ENCODE peak calls at places on chromosomes 5 and 9, in five cellular contexts. T is IMR-90, J is SJSA1, K is lung, F is uterus. L is an unnamed sample.

GRCh38 chr5:25713259-25713658 is 1068.5 kb upstream of the CDH10 start:
- DNase-seq in T (no peak), J (no peak), K (no peak), F (no peak), L (no peak)

GRCh38 chr5:32866138-32866537 is 155.0 kb downstream of the NPR3 start:
- DNase-seq in T (no peak), J (no peak), K (no peak), F (no peak), L (no peak)

GRCh38 chr5:116320486-116320885 is 235.7 kb downstream of the COMMD10 start:
- DNase-seq in T (peak; percentile 46), J (no peak), K (no peak), F (no peak), L (no peak)

GRCh38 chr5:74262810-74263209 is 377.7 kb downstream of the ENC1 start:
- DNase-seq in T (no peak), J (no peak), K (no peak), F (no peak), L (no peak)

GRCh38 chr5:6633469-6634326 is 458 bp downstream of the SRD5A1 start:
- DNase-seq in T (peak; percentile 22), J (peak; percentile 65), K (peak; percentile 41), F (no peak), L (no peak)

GRCh38 chr5:150632305-150633160 is 7.9 kb upstream of the SYNPO start:
- DNase-seq in T (peak; percentile 87), J (peak; percentile 96), K (no peak), F (no peak), L (no peak)

GRCh38 chr5:9776525-9776924 is 146.4 kb upstream of the TAS2R1 start:
- DNase-seq in T (peak; percentile 91), J (no peak), K (no peak), F (no peak), L (no peak)

GRCh38 chr9:127561491-127562270 is 50.4 kb upstream of the STXBP1 start:
- DNase-seq in T (peak; percentile 99), J (peak; percentile 99), K (peak; percentile 93), F (peak; percentile 86), L (peak; percentile 98)

GRCh38 chr9:134913713-134914500 is 3.8 kb downstream of the FCN1 start:
- DNase-seq in T (no peak), J (peak; percentile 26), K (no peak), F (no peak), L (no peak)

GRCh38 chr5:14593326-14594036 is 11.9 kb downstream of the OTULINL start:
- DNase-seq in T (peak; percentile 41), J (no peak), K (no peak), F (no peak), L (no peak)

GRCh38 chr9:96585426-96585825 is 34.2 kb downstream of the CDC14B start:
- DNase-seq in T (no peak), J (no peak), K (no peak), F (no peak), L (no peak)

GRCh38 chr9:85212887-85213286 is 528.9 kb downstream of the AGTPBP1 start:
- DNase-seq in T (no peak), J (no peak), K (no peak), F (no peak), L (peak; percentile 5)

GRCh38 chr9:84061613-84062205 is 81.1 kb downstream of the RMI1 start:
- DNase-seq in T (no peak), J (no peak), K (no peak), F (no peak), L (no peak)

GRCh38 chr9:84054341-84055010 is 73.9 kb downstream of the RMI1 start:
- DNase-seq in T (no peak), J (no peak), K (no peak), F (no peak), L (no peak)

GRCh38 chr9:84062538-84062937 is 81.9 kb downstream of the RMI1 start:
- DNase-seq in T (no peak), J (no peak), K (no peak), F (no peak), L (no peak)

DNA sequence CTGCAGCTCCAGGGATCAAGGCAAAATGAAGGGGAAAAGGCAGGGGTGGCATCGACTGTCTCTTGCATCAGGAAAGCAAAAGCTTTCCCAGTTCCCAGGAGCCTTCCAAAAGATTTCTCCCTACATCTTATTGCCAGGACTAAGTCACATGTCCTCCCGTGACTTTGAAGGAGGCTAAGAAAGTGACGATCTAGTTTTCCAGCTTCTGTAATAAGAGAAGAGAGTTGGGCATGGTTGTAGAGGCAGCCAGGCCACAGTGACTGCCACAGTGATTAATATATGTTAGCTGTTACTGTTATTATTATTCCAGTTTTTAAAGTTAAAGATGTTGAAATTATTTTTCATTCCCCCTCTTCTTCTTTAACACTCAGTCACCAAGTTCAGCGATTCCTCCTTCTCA is 77.1 kb downstream of the RMI1 start:
- DNase-seq in T (no peak), J (no peak), K (no peak), F (no peak), L (no peak)
- H3K27me3 ChIP-seq in T (no peaks in the 10 kb centered on the region), J (no peaks in the 10 kb centered on the region), K (no peaks in the 10 kb centered on the region), F (no peaks in the 10 kb centered on the region), L (no peaks in the 10 kb centered on the region)

GRCh38 chr5:38141665-38142064 is 116.7 kb upstream of the EGFLAM start:
- DNase-seq in T (no peak), J (no peak), K (no peak), F (no peak), L (no peak)

GRCh38 chr5:38134750-38135330 is 123.5 kb upstream of the EGFLAM start:
- DNase-seq in T (no peak), J (no peak), K (no peak), F (no peak), L (no peak)

GRCh38 chr5:38135486-38136031 is 122.8 kb upstream of the EGFLAM start:
- DNase-seq in T (no peak), J (no peak), K (no peak), F (no peak), L (no peak)

DNA sequence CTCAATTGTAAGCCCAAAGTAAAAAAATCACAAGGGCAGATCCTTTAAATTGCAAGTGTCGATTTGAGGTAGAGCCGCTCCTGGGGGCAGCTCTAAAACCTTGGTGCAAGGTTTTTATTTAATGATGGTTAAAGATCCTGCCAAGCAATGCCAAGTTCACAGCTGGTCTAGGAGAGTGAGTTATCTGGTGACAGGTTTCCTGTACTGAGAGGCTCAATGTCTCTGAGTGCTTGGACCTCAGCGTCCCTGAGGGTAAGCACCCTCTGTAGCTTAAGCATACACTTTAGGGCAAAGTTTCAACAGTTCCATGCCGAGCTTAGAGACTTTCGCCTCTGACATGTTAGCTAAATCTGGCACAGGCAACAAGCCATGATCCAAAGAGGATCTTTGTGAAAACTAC is 119.8 kb upstream of the EGFLAM start:
- DNase-seq in T (no peak), J (no peak), K (no peak), F (no peak), L (no peak)
- H3K27me3 ChIP-seq in T (peaks cover 11% of the 10 kb centered on the region), J (peaks cover 4% of the 10 kb centered on the region), K (peaks cover 5% of the 10 kb centered on the region), F (no peaks in the 10 kb centered on the region), L (no peaks in the 10 kb centered on the region)

GRCh38 chr5:54883374-54884194 is 101.8 kb downstream of the ESM1 start:
- DNase-seq in T (peak; percentile 54), J (no peak), K (peak; percentile 41), F (peak; percentile 64), L (no peak)

GRCh38 chr5:54882841-54883240 is 102.6 kb downstream of the ESM1 start:
- DNase-seq in T (no peak), J (no peak), K (no peak), F (no peak), L (no peak)

GRCh38 chr5:54882101-54882500 is 103.3 kb downstream of the ESM1 start:
- DNase-seq in T (no peak), J (no peak), K (no peak), F (no peak), L (no peak)

GRCh38 chr5:54884195-54884536 is 101.2 kb downstream of the ESM1 start:
- DNase-seq in T (no peak), J (no peak), K (no peak), F (no peak), L (no peak)

GRCh38 chr5:54881286-54882005 is 103.9 kb downstream of the ESM1 start:
- DNase-seq in T (no peak), J (no peak), K (no peak), F (no peak), L (no peak)
- H3K27me3 ChIP-seq in T (peaks cover 16% of the 10 kb centered on the region), J (no peaks in the 10 kb centered on the region), K (no peaks in the 10 kb centered on the region), F (no peaks in the 10 kb centered on the region), L (peaks cover 3% of the 10 kb centered on the region)

DNA sequence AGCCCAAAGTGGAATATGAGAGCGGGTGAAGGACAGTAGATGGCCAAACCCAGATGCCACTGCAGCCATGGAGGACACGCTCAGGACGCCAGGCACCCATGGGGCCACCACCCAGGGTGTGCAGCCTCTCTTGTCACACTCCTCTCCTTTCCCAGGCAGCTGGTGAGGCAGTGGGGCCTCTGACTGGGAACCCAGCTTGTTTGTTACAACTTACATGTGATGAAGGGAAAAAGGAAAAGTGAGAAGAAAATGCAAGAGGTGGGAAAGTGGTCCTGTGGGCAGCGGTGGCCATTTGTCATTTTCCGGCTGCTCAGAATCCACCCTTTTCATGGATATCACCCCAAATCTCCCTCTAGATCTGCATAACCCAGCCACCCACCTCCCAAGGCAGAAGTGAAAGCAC is 62.7 kb upstream of the UNC5A start:
- DNase-seq in T (no peak), J (no peak), K (no peak), F (no peak), L (no peak)
- H3K27me3 ChIP-seq in T (peaks cover 66% of the 10 kb centered on the region), J (peaks cover 86% of the 10 kb centered on the region), K (no peaks in the 10 kb centered on the region), F (no peaks in the 10 kb centered on the region), L (peaks cover 25% of the 10 kb centered on the region)

DNA sequence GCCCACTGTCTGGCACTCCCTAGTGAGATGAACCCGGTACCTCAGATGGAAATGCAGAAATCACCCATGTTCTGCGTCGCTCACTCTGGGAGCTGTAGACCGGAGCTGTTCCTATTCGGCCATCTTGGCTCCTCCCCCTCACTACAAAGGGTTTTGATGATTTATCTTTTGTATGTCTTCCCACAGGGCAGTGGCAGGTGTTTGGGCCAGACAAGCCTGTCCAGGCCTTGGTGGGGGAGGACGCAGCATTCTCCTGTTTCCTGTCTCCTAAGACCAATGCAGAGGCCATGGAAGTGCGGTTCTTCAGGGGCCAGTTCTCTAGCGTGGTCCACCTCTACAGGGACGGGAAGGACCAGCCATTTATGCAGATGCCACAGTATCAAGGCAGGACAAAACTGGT is 9.4 kb downstream of the BTNL8 start:
- DNase-seq in T (no peak), J (no peak), K (no peak), F (no peak), L (no peak)
- H3K27me3 ChIP-seq in T (no peaks in the 10 kb centered on the region), J (no peaks in the 10 kb centered on the region), K (no peaks in the 10 kb centered on the region), F (no peaks in the 10 kb centered on the region), L (no peaks in the 10 kb centered on the region)

GRCh38 chr5:178113841-178114324 is 551 bp downstream of the N4BP3 start:
- DNase-seq in T (no peak), J (peak; percentile 44), K (no peak), F (no peak), L (no peak)

GRCh38 chr5:178111925-178112324 is 1.4 kb upstream of the N4BP3 start:
- DNase-seq in T (peak; percentile 25), J (no peak), K (no peak), F (no peak), L (no peak)

GRCh38 chr5:178114325-178115135 is 1.2 kb downstream of the N4BP3 start:
- DNase-seq in T (no peak), J (peak; percentile 44), K (no peak), F (no peak), L (no peak)

GRCh38 chr5:178113141-178113787 is at the start of gene N4BP3:
- DNase-seq in T (peak; percentile 44), J (peak; percentile 80), K (peak; percentile 67), F (no peak), L (no peak)

DNA sequence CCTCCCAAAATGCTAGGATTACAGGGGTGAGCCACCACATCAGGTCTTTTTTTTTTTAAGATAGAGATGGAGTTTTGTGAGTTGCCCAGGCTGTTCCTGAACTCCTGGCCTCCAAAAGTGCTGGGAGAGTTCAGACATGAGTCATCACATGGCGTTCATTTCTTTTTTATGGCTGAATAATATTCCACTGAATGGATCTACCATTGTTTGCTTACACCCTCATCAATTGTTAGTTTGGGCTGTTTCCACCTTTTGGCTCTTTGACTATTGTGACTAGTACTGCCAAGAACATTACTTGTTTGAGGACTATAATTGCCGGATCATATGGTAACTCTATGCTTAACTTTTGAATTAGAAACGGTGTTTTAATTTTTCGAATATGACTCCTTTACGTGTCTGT is 787 bp upstream of the N4BP3 start:
- DNase-seq in T (no peak), J (no peak), K (no peak), F (no peak), L (no peak)
- H3K27me3 ChIP-seq in T (peaks cover 57% of the 10 kb centered on the region), J (peaks cover 54% of the 10 kb centered on the region), K (no peaks in the 10 kb centered on the region), F (no peaks in the 10 kb centered on the region), L (peaks cover 26% of the 10 kb centered on the region)